ENCODE peak calls at places on chromosomes 6 and 20, in four cellular contexts. X, E, J and Z are unnamed samples.

GRCh38 chr6:76275746-76276145 is 203.3 kb upstream of the IMPG1 start:
- DNase-seq in E (no peak), X (no peak), J (no peak), Z (no peak)

GRCh38 chr20:14883324-14883723 is 545.9 kb upstream of the FLRT3 start:
- DNase-seq in J (no peak), E (no peak), X (no peak), Z (no peak)

GRCh38 chr6:100731411-100731810 is 149.7 kb downstream of the ASCC3 start:
- DNase-seq in E (no peak), J (no peak), X (no peak), Z (no peak)

GRCh38 chr6:24522090-24522820 is 27.5 kb downstream of the ALDH5A1 start:
- DNase-seq in J (no peak), X (no peak), E (peak), Z (peak)

GRCh38 chr6:11459002-11459658 is 78.4 kb upstream of the TMEM170B start:
- DNase-seq in E (no peak), X (no peak), J (no peak), Z (no peak)

GRCh38 chr20:37543828-37544227 is 16.2 kb upstream of the BLCAP start:
- DNase-seq in E (peak), X (no peak), J (no peak), Z (no peak)

GRCh38 chr20:46914789-46915359 is 20.2 kb downstream of the EYA2 start:
- DNase-seq in X (no peak), J (no peak), E (no peak), Z (no peak)

GRCh38 chr20:46652699-46653098 is 1.4 kb upstream of the SLC13A3 start:
- DNase-seq in J (no peak), X (no peak), E (peak), Z (no peak)

GRCh38 chr6:51398064-51398740 is 579.5 kb downstream of the TFAP2B start:
- DNase-seq in J (no peak), X (no peak), E (no peak), Z (no peak)

GRCh38 chr6:166958926-166959861 is 2.8 kb upstream of the RNASET2 start:
- DNase-seq in E (peak), J (peak), X (no peak), Z (peak)

GRCh38 chr6:125952764-125953501 is 3.6 kb upstream of the HINT3 start:
- DNase-seq in E (peak), J (no peak), X (no peak), Z (no peak)

GRCh38 chr20:9051508-9051907 is 17.4 kb upstream of the PLCB4 start:
- DNase-seq in E (peak), X (no peak), J (no peak), Z (no peak)

GRCh38 chr6:45927421-45928234 is 88.0 kb downstream of the CLIC5 start:
- DNase-seq in E (no peak), X (no peak), J (no peak), Z (no peak)

GRCh38 chr20:50401587-50402343 is 108.4 kb upstream of the PTPN1 start:
- DNase-seq in J (no peak), X (no peak), E (no peak), Z (no peak)

GRCh38 chr6:35727206-35727934 is 9.5 kb upstream of the ARMC12 start:
- DNase-seq in E (peak), X (peak), J (no peak), Z (no peak)
- TF ChIP-seq CTCF in E (no peak), X (no peak), J (no peak), Z (no peak)

GRCh38 chr6:29232725-29233124 is 62.0 kb downstream of the OR2J2 start:
- DNase-seq in X (no peak), J (no peak), E (no peak), Z (no peak)

GRCh38 chr6:29230666-29231065 is 60.0 kb downstream of the OR2J2 start:
- DNase-seq in J (no peak), E (no peak), X (no peak), Z (no peak)

GRCh38 chr6:29227235-29227634 is 56.5 kb downstream of the OR2J2 start:
- DNase-seq in X (no peak), E (no peak), J (no peak), Z (no peak)
- TF ChIP-seq CTCF in X (no peak), E (no peak), J (no peak), Z (no peak)

DNA sequence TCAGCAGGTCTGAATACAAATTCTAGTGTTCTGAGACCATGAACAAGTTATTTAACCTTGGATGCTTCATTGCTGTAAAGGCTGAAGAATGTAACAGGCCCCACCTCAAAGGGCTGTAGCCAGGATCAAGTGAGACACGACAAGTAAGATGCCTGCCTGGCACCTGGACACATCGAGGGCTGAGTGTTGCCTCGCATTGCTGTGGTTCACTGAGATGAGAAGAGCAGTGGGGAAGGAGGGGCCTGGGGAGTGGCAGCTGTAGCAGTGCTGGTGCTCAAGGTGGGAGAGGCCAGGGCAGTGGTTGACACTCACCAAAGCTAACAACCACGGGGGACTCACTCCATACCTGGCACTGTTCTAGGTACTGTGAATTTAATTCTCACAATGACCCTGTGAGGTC is 187.8 kb downstream of the KIF16B start:
- DNase-seq in X (no peak), E (no peak), J (no peak), Z (no peak)
- TF ChIP-seq CTCF in X (no peak), E (no peak), J (no peak), Z (no peak)

DNA sequence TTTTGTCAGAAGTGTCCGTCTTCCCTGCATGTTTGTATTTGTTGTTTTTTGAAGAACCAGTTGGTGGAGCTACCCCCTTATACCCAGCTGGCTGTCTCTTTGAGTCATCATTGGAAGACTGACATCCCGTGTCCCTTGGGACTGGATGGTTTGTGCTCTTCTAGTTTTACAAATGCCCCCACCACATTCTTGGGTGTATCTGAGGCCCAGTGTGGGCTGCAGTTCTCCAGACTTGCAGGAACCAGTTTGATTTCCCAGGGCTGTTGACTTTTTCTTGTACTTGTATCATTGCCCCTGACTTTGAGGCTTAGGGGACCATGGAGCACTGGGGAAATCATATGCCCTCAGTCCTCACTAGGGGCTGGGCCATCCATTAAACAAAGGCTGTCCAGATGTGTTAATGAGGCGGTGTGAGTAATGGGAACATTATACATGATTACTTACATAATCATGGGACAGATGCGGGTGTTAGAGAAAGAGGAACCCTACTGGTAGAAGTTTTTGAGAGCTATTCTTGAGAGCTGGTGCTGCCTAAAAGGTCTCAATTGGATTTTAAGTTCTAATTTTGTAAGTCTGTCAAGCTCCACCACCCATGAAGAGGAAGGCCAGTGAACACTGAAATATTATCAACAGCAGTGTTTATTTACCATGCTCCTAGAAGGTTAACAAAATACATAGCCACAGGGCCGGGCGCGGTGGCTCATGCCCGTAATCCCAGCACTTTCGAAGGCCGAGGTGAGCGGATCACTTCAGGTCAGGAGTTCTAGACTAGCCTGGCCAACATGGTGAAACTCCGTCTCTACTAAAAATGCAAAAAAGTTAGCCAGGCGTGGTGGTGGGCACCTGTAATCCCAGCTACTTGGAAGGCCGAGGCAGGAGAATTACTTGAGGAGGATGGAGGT is 8.5 kb downstream of the JARID2 start:
- DNase-seq in E (peak), J (no peak), X (no peak), Z (no peak)
- TF ChIP-seq CTCF in E (no peak), J (no peak), X (no peak), Z (no peak)